ENCODE peak calls at places on chromosome 15, in eight cellular contexts. H is NCI-H69, W is NCI-H1417, K is fibroblast of the aortic adventitia, O is GM10248, I is AG08396, D is upper lobe of left lung, V is GM12891. U is an unnamed sample.

GRCh38 chr15:34691024-34691423 is 63.8 kb downstream of the GJD2 start:
- DNase-seq in W (no peak), O (no peak), K (peak), V (no peak), H (no peak), D (no peak), I (no peak), U (no peak)

GRCh38 chr15:59549339-59549807 is 62.2 kb upstream of the GCNT3 start:
- DNase-seq in K (no peak), D (no peak), H (peak), V (no peak), W (no peak), I (no peak), O (no peak), U (no peak)

GRCh38 chr15:58401991-58402649 is 29.7 kb upstream of the LIPC start:
- DNase-seq in K (peak), D (no peak), O (no peak), W (no peak), V (no peak), I (no peak), H (peak), U (no peak)

GRCh38 chr15:96367436-96368200 is 37.1 kb downstream of the NR2F2 start:
- DNase-seq in W (no peak), O (peak), V (no peak), D (no peak), K (no peak), H (no peak), I (peak), U (no peak)

GRCh38 chr15:65304393-65305143 is at the start of gene RNU5B-1:
- DNase-seq in H (peak), I (peak), W (peak), V (no peak), O (peak), D (no peak), K (peak), U (peak)

GRCh38 chr15:101502572-101503295 is 13.2 kb upstream of the PCSK6 start:
- DNase-seq in K (no peak), H (no peak), I (no peak), O (peak), V (no peak), D (no peak), W (no peak), U (no peak)

GRCh38 chr15:71732636-71733035 is 77.7 kb upstream of the NR2E3 start:
- DNase-seq in V (no peak), O (no peak), H (no peak), W (no peak), D (no peak), I (no peak), K (no peak), U (no peak)

GRCh38 chr15:41492597-41493204 is 973 bp upstream of the ITPKA start:
- DNase-seq in O (no peak), W (no peak), I (no peak), D (no peak), V (no peak), K (no peak), H (peak), U (peak)

GRCh38 chr15:91917991-91918390 is 64.5 kb downstream of the SLCO3A1 start:
- DNase-seq in W (no peak), O (no peak), V (no peak), H (no peak), I (no peak), D (no peak), K (no peak), U (no peak)

GRCh38 chr15:45645026-45645980 is 10.5 kb downstream of the SQOR start:
- DNase-seq in H (no peak), W (no peak), O (no peak), K (peak), D (no peak), I (peak), V (no peak), U (no peak)

GRCh38 chr15:26235148-26235769 is 372.1 kb upstream of the ATP10A start:
- DNase-seq in H (peak), W (no peak), I (no peak), D (no peak), O (no peak), V (no peak), K (no peak), U (no peak)

GRCh38 chr15:78993931-78994530 is 49.2 kb upstream of the CTSH start:
- DNase-seq in W (no peak), V (no peak), D (peak), H (peak), I (no peak), K (no peak), O (no peak), U (peak)

GRCh38 chr15:82146990-82147461 is 101.2 kb upstream of the MEX3B start:
- DNase-seq in D (no peak), W (no peak), I (peak), O (no peak), H (no peak), K (peak), V (no peak), U (no peak)

GRCh38 chr15:77014137-77015081 is 19.5 kb downstream of the PSTPIP1 start:
- DNase-seq in H (no peak), K (no peak), D (no peak), W (no peak), V (no peak), I (no peak), O (peak), U (no peak)

GRCh38 chr15:32872606-32873291 is 154.9 kb downstream of the GREM1 start:
- DNase-seq in O (no peak), I (peak), D (no peak), K (peak), W (no peak), H (peak), V (no peak), U (no peak)

GRCh38 chr15:64809649-64810498 is 15.6 kb downstream of the PIF1 start:
- DNase-seq in D (peak), W (peak), V (peak), I (peak), O (peak), K (peak), H (peak), U (peak)

GRCh38 chr15:49709815-49710214 is 89.0 kb downstream of the DTWD1 start:
- DNase-seq in V (no peak), K (no peak), H (no peak), D (no peak), W (no peak), I (no peak), O (no peak), U (no peak)

U was measured in NCI-H146.